ENCODE peak calls at places on chromosomes 12 and 14, in five cellular contexts. E is IMR-90, N is neuronal stem cell, Z is mesenchymal stem cell, O is H1. C is an unnamed sample.

GRCh38 chr14:94025720-94026119 is 420 bp upstream of the OTUB2 start:
- DNase-seq in E (no peak), N (no peak), Z (no peak), O (no peak), C (no peak)

GRCh38 chr12:93302331-93303229 is 75.1 kb upstream of the NUDT4 start:
- DNase-seq in E (peak), N (no peak), Z (peak), O (no peak), C (no peak)

GRCh38 chr14:93880025-93880820 is 46.9 kb upstream of the FAM181A start:
- DNase-seq in E (no peak), N (no peak), Z (no peak), O (no peak), C (no peak)

GRCh38 chr12:90099288-90099687 is 390.6 kb upstream of the ATP2B1 start:
- DNase-seq in E (peak), N (no peak), Z (no peak), O (no peak), C (no peak)

GRCh38 chr14:30587141-30587540 is 28.2 kb downstream of the G2E3 start:
- DNase-seq in E (no peak), N (no peak), Z (no peak), O (no peak), C (no peak)

GRCh38 chr12:118307069-118307954 is 65.4 kb downstream of the TAOK3 start:
- DNase-seq in E (peak), N (no peak), Z (peak), O (no peak), C (no peak)

GRCh38 chr14:104678346-104678745 is 11.1 kb upstream of the INF2 start:
- DNase-seq in E (peak), N (no peak), Z (peak), O (peak), C (no peak)

GRCh38 chr12:112714166-112714565 is 77.4 kb upstream of the RPH3A start:
- DNase-seq in E (no peak), N (no peak), Z (no peak), O (no peak), C (no peak)

GRCh38 chr14:25537846-25538455 is 488.0 kb upstream of the STXBP6 start:
- DNase-seq in E (no peak), N (peak), Z (no peak), O (peak), C (peak)

GRCh38 chr14:23483216-23483854 is 13.8 kb downstream of the NGDN start:
- DNase-seq in E (peak), N (peak), Z (peak), O (peak), C (peak)

GRCh38 chr12:21169878-21170472 is 39.0 kb downstream of the SLCO1B1 start:
- DNase-seq in E (peak), N (peak), Z (peak), O (peak), C (peak)

GRCh38 chr12:57762463-57762862 is 4.4 kb downstream of the CYP27B1 start:
- DNase-seq in E (no peak), N (no peak), Z (no peak), O (no peak), C (no peak)

GRCh38 chr14:95294834-95295599 is 24.7 kb downstream of the CLMN start:
- DNase-seq in E (no peak), N (no peak), Z (no peak), O (no peak), C (no peak)

GRCh38 chr12:108117163-108117849 is 11.8 kb upstream of the WSCD2 start:
- DNase-seq in E (no peak), N (no peak), Z (no peak), O (no peak), C (peak)

GRCh38 chr14:80850197-80850814 is 91.2 kb downstream of the CEP128 start:
- DNase-seq in E (peak), N (peak), Z (peak), O (no peak), C (no peak)

GRCh38 chr12:30877110-30877875 is 49.3 kb upstream of the TSPAN11 start:
- DNase-seq in E (no peak), N (no peak), Z (no peak), O (no peak), C (no peak)

GRCh38 chr14:53751650-53752049 is 205.0 kb downstream of the BMP4 start:
- DNase-seq in E (no peak), N (no peak), Z (no peak), O (no peak), C (no peak)

GRCh38 chr12:114682920-114683708 is 861 bp downstream of the TBX3 start:
- DNase-seq in E (no peak), N (no peak), Z (no peak), O (peak), C (peak)

GRCh38 chr14:58731465-58732330 is 93.9 kb downstream of the DACT1 start:
- DNase-seq in E (peak), N (no peak), Z (peak), O (no peak), C (no peak)

GRCh38 chr12:49041881-49042484 is 18.6 kb downstream of the KMT2D start:
- DNase-seq in E (no peak), N (no peak), Z (no peak), O (no peak), C (no peak)

GRCh38 chr14:68082698-68083291 is 263.2 kb downstream of the RAD51B start:
- DNase-seq in E (no peak), N (no peak), Z (no peak), O (no peak), C (no peak)

GRCh38 chr12:80924437-80924836 is 13.3 kb downstream of the LIN7A start:
- DNase-seq in E (no peak), N (no peak), Z (no peak), O (no peak), C (no peak)

GRCh38 chr12:79555006-79555925 is 135.5 kb downstream of the PAWR start:
- DNase-seq in E (peak), N (no peak), Z (peak), O (no peak), C (no peak)

GRCh38 chr14:69913686-69914085 is 34.5 kb downstream of the SMOC1 start:
- DNase-seq in E (peak), N (no peak), Z (no peak), O (no peak), C (no peak)

GRCh38 chr14:20757963-20758362 is 10.2 kb upstream of the EDDM3B start:
- DNase-seq in E (no peak), N (no peak), Z (no peak), O (peak), C (peak)

GRCh38 chr14:61749867-61750266 is 12.4 kb upstream of the SNAPC1 start:
- DNase-seq in E (no peak), N (no peak), Z (peak), O (no peak), C (no peak)

GRCh38 chr12:12881495-12881894 is 9.9 kb upstream of the GPRC5A start:
- DNase-seq in E (peak), N (no peak), Z (no peak), O (no peak), C (no peak)
- H2AK5ac ChIP-seq in E (peak), N (no peak), Z (peak), O (no peak), C (no peak)

GRCh38 chr12:62761658-62762057 is 173.3 kb downstream of the PPM1H start:
- DNase-seq in E (no peak), N (no peak), Z (peak), O (no peak), C (no peak)
- H2AK5ac ChIP-seq in E (no peak), N (peak), Z (no peak), O (no peak), C (no peak)

DNA sequence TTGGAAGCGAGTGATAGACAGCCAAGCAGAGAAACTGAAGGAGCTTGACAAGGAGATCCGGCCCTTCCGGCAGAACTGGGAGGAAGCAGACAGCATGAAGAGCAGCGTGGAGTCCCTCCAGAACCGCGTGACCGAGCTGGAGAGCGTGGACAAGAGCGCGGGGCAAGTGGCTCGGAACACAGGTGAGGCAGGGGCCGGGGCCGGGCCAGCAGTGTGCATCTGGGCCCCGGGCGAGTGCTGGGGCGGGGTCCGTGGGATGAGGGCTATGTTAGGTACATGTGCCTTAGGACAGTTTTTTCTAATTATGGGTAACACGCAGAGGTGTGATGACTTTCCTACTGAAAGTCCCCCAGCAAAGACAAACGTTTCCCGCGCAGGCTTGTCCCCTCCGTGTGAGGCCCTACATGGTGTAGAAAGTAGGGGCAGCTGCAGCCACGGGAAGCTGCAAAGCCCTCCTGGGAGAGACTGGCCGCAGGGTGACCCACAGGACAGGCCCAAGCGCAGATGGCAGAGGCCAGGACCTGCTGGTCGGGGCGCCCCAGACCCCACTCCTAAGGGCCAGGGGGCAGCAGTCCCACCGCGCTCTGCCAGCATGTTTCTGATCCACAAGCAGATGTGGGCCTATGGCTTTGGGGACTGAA is 19.1 kb upstream of the AMN start:
- DNase-seq in E (no peak), N (no peak), Z (no peak), O (no peak), C (no peak)
- H2AK5ac ChIP-seq in E (no peak), N (no peak), Z (no peak), O (no peak), C (no peak)

DNA sequence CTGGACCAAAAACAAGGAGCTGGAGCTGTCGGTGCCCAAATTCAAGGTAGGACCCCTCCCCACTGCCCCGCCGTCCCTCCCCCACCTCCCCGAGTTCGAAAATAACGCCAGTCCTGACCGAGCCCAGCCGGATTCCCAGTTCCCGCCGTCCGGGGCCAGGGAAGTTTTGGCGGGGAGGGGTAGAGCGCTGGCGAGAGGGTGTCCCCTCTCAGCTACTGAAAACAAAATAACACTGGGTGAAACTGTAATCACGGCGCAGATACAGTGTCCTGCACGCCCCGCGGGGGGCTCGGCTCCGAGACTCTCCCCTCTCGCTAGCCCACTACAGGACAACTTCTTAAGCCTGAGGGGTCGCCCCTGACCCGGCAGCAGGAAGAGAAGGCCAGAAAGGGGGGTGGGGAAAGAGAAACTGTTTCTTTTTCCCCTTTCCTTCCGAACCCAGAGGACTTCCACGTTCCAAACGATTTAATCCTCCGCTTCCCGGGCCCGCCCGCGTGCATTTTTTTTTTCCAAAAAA is 1.4 kb downstream of the SETD1B start:
- DNase-seq in E (no peak), N (no peak), Z (peak), O (no peak), C (no peak)
- H2AK5ac ChIP-seq in E (no peak), N (peak), Z (no peak), O (no peak), C (no peak)

GRCh38 chr12:19846561-19846960 is 407.3 kb downstream of the AEBP2 start:
- DNase-seq in E (peak), N (no peak), Z (peak), O (no peak), C (no peak)
- H2AK5ac ChIP-seq in E (no peak), N (no peak), Z (no peak), O (no peak), C (no peak)

GRCh38 chr14:90299408-90299807 is 32.3 kb downstream of the NRDE2 start:
- DNase-seq in E (no peak), N (no peak), Z (no peak), O (no peak), C (no peak)
- H2AK5ac ChIP-seq in E (peak), N (no peak), Z (no peak), O (no peak), C (no peak)